ENCODE peak calls at places on chromosomes 2 and 18, in eight cellular contexts. C is right atrium auricular region; H is CD4-positive, alpha-beta T cell; Z is adrenal gland; U is endothelial cell; T is glutamatergic neuron; V is psoas muscle; J is HepG2. E is an unnamed sample.

GRCh38 chr2:229027353-229028115 is 243.6 kb downstream of the PID1 start:
- DNase-seq in C (no peak), Z (no peak), V (no peak), J (no peak), H (no peak), U (no peak), T (no peak), E (no peak)

GRCh38 chr18:76448262-76449109 is 46.6 kb downstream of the ZNF516 start:
- DNase-seq in H (no peak), C (peak; percentile 58), V (no peak), Z (peak; percentile 12), T (no peak), U (no peak), J (no peak), E (no peak)

GRCh38 chr18:52160652-52161051 is 179.3 kb upstream of the DCC start:
- DNase-seq in Z (no peak), H (no peak), T (no peak), V (no peak), C (no peak), U (no peak), J (no peak), E (peak; percentile 45)

GRCh38 chr2:28824870-28825269 is 14.2 kb downstream of the SPDYA start:
- DNase-seq in J (no peak), H (no peak), V (no peak), C (no peak), U (no peak), Z (no peak), T (no peak), E (no peak)

GRCh38 chr2:55926246-55926645 is 2.7 kb upstream of the EFEMP1 start:
- DNase-seq in T (no peak), H (no peak), C (no peak), V (no peak), J (no peak), U (no peak), Z (no peak), E (no peak)

GRCh38 chr2:40400336-40400953 is 51.4 kb downstream of the SLC8A1 start:
- DNase-seq in U (no peak), Z (no peak), J (no peak), H (no peak), C (no peak), T (no peak), V (no peak), E (no peak)

GRCh38 chr2:45301307-45302010 is 292.2 kb upstream of the SIX2 start:
- DNase-seq in C (no peak), Z (no peak), V (no peak), J (no peak), U (no peak), T (no peak), H (no peak), E (no peak)

GRCh38 chr2:207504513-207505171 is 25.1 kb upstream of the CREB1 start:
- DNase-seq in Z (no peak), H (no peak), T (no peak), V (no peak), J (no peak), U (no peak), C (no peak), E (no peak)

GRCh38 chr2:108219688-108220087 is 20.1 kb upstream of the SULT1C3 start:
- DNase-seq in J (no peak), H (no peak), V (no peak), U (no peak), T (no peak), C (no peak), Z (no peak), E (no peak)

GRCh38 chr2:5555636-5556035 is 136.5 kb upstream of the SOX11 start:
- DNase-seq in J (no peak), T (no peak), Z (no peak), U (no peak), C (no peak), V (no peak), H (no peak), E (no peak)

GRCh38 chr2:100381240-100381639 is 36.2 kb downstream of the CHST10 start:
- DNase-seq in T (peak; percentile 86), Z (peak; percentile 87), H (peak; percentile 59), U (peak; percentile 84), V (peak; percentile 74), J (peak; percentile 67), C (peak; percentile 87), E (peak; percentile 90)

DNA sequence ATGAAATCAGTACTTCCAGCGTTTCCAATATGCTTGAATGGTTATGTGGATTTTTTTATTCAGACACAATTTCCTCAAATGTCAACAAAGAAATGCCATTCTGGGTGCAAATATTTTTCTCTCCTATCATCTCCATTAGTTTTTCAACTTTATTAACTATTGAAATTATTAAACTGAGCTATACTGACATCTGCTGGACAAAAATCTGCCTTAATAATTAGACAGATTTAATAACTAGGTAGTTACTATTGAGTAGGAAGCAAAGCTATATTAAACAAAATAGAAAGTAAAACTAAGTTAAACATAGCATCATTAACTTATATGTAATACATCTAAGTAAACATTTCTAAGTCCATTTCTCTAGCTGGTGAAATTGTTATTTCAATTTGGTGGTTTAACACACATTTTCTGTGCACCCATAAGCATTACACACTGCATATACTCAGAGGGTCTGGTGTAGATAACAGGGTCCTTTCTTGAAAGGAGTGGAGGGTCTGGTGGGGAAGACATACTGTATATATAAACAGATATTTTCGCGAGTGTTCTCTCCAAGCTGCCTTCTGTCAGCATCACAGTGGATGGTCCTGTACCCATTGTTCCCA is 77.0 kb downstream of the LANCL1 start:
- DNase-seq in Z (no peak), J (peak; percentile 19), H (no peak), T (no peak), U (no peak), V (no peak), C (no peak), E (no peak)
- TF ChIP-seq CTCF in Z (peak; percentile 39), J (peak; percentile 25), H (no peak), T (peak; percentile 22), U (peak; percentile 52), V (peak; percentile 69), C (peak; percentile 63), E (peak; percentile 15)

GRCh38 chr2:197804758-197805597 is 585 bp downstream of the PLCL1 start:
- DNase-seq in Z (peak; percentile 39), J (no peak), U (peak; percentile 63), C (no peak), H (peak; percentile 21), T (peak; percentile 64), V (peak; percentile 62), E (peak; percentile 44)

GRCh38 chr2:197806317-197806633 is 1.9 kb downstream of the PLCL1 start:
- DNase-seq in V (no peak), U (no peak), H (no peak), C (no peak), Z (no peak), T (no peak), J (no peak), E (no peak)

GRCh38 chr2:197803033-197803444 is 1.4 kb upstream of the PLCL1 start:
- DNase-seq in Z (no peak), J (peak; percentile 51), H (no peak), C (no peak), V (no peak), U (peak; percentile 40), T (no peak), E (peak; percentile 36)

GRCh38 chr2:197805598-197806316 is 1.4 kb downstream of the PLCL1 start:
- DNase-seq in V (no peak), T (no peak), J (no peak), Z (no peak), H (no peak), C (no peak), U (peak; percentile 15), E (no peak)

DNA sequence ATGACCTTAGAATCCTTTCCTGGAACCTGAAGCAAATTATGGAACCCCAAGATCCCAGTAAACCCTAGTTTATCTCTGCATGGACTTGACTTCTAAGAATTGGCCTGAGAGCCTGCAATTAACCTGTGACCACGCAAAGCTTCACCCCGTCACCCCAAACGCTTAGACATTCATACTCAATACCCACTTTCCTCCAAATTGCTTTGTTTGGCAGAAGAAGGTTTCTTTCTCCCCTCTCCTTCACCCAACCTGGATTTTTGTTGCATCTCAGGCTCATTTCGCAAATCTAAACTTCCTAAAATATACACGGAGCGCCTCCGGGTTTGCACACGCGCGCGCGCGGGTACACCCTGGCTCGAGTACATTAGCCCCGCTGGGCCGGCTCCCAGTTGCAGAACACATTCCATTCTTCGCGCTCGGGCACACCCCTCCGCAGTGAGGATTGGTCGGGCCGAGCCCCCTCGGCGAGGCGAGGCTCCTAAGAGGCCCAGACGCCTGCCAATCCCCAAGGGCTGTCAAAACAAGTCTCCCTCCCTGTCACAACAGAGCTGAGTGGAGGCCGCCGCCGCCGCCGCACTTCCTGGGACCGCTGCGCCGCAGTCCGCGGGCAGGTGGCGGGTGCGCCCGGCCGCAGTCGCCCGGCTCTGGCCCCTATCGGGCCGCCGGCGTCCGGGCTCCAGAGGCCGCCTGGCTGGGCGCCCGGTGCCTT is at the start of gene PLCL1:
- DNase-seq in T (peak; percentile 87), C (peak; percentile 93), Z (peak; percentile 95), J (peak; percentile 89), V (peak; percentile 97), H (peak; percentile 86), U (peak; percentile 91), E (peak; percentile 91)
- TF ChIP-seq CTCF in T (no peak), C (peak; percentile 35), Z (no peak), J (no peak), V (peak; percentile 6), H (no peak), U (no peak), E (no peak)

DNA sequence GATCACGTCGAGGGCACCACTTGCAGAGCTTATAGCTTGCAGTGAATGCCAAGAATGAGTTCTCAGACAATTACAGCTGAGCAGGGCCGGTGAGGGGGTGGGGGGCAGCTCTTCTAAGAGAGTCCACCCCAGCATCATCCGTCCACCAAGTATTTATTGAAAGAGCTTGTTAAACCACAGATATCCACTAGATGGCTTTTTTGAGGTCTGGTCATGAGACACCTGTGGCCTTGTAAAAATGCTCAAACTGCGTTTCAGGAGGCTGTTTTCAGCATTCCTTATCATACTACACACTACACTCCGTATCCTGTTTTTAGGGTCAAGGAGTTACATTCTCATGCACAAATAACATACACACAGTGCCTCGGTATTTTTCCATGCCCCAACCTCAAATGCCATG is 51.5 kb downstream of the DNAJC10 start:
- DNase-seq in V (no peak), J (peak; percentile 47), H (no peak), Z (peak; percentile 8), C (no peak), T (no peak), U (no peak), E (no peak)
- TF ChIP-seq CTCF in V (peak; percentile 37), J (peak; percentile 59), H (no peak), Z (peak; percentile 33), C (peak; percentile 51), T (peak; percentile 70), U (peak; percentile 58), E (peak; percentile 37)

GRCh38 chr2:37656512-37657423 is 14.7 kb downstream of the CDC42EP3 start:
- DNase-seq in V (no peak), T (no peak), Z (no peak), C (no peak), U (no peak), H (no peak), J (no peak), E (no peak)

GRCh38 chr2:37655442-37655841 is 16.0 kb downstream of the CDC42EP3 start:
- DNase-seq in Z (no peak), U (no peak), T (no peak), V (no peak), C (no peak), H (no peak), J (no peak), E (no peak)

GRCh38 chr2:37653805-37654378 is 17.6 kb downstream of the CDC42EP3 start:
- DNase-seq in U (peak; percentile 30), V (peak; percentile 92), H (no peak), J (no peak), Z (peak; percentile 30), C (peak; percentile 75), T (no peak), E (no peak)

GRCh38 chr2:37654419-37654818 is 17.0 kb downstream of the CDC42EP3 start:
- DNase-seq in Z (no peak), H (no peak), T (no peak), V (no peak), C (no peak), U (no peak), J (no peak), E (no peak)

GRCh38 chr2:37654932-37655331 is 16.5 kb downstream of the CDC42EP3 start:
- DNase-seq in T (no peak), H (no peak), U (no peak), J (no peak), C (no peak), Z (no peak), V (no peak), E (no peak)
- TF ChIP-seq CTCF in T (no peak), H (no peak), U (no peak), J (no peak), C (no peak), Z (no peak), V (no peak), E (no peak)

E was measured in Calu3.